ENCODE peak calls at places on chromosomes 3 and 15, in seven cellular contexts. H is IMR-90; J is CD8-positive, alpha-beta T cell; E is right atrium auricular region; F is gastrocnemius medialis; K is K562; Q is adrenal gland. V is an unnamed sample.

GRCh38 chr3:129549006-129549800 is 6.2 kb downstream of the H1-8 start:
- DNase-seq in F (no peak), K (no peak), E (no peak), H (peak; percentile 61), Q (no peak), J (no peak), V (no peak)

GRCh38 chr15:70339551-70340517 is 242.1 kb upstream of the TLE3 start:
- DNase-seq in Q (peak; percentile 52), E (no peak), H (peak; percentile 22), J (no peak), K (no peak), F (no peak), V (peak; percentile 56)

GRCh38 chr3:174541708-174542107 is 317.4 kb upstream of the NAALADL2 start:
- DNase-seq in H (peak; percentile 51), F (no peak), K (no peak), Q (no peak), E (no peak), J (no peak), V (peak; percentile 5)

GRCh38 chr3:132083583-132084372 is 49.0 kb upstream of the CPNE4 start:
- DNase-seq in E (no peak), F (no peak), Q (no peak), J (no peak), K (no peak), H (no peak), V (peak; percentile 86)

GRCh38 chr15:80159811-80160569 is 7.2 kb downstream of the FAH start:
- DNase-seq in J (no peak), H (peak; percentile 46), K (peak; percentile 11), Q (peak; percentile 86), F (no peak), E (no peak), V (peak; percentile 99)

GRCh38 chr15:51765751-51766150 is 14.4 kb downstream of the TMOD2 start:
- DNase-seq in F (no peak), J (no peak), H (no peak), E (no peak), Q (no peak), K (no peak), V (no peak)

GRCh38 chr15:62404194-62404985 is 239.3 kb upstream of the C2CD4B start:
- DNase-seq in K (no peak), F (no peak), H (no peak), E (no peak), Q (no peak), J (no peak), V (peak; percentile 37)

GRCh38 chr3:190737451-190737850 is 125.0 kb downstream of the GMNC start:
- DNase-seq in Q (no peak), K (no peak), F (no peak), H (no peak), E (no peak), J (no peak), V (no peak)

GRCh38 chr3:84439476-84439875 is 519.3 kb upstream of the CADM2 start:
- DNase-seq in Q (no peak), F (no peak), K (no peak), J (no peak), H (no peak), E (no peak), V (no peak)

GRCh38 chr15:86373147-86373546 is 293.5 kb downstream of the AGBL1 start:
- DNase-seq in F (no peak), E (no peak), Q (no peak), K (no peak), H (no peak), J (no peak), V (no peak)

GRCh38 chr3:196757876-196758739 is 18.5 kb downstream of the PAK2 start:
- DNase-seq in Q (no peak), K (no peak), J (no peak), E (no peak), F (peak; percentile 10), H (peak; percentile 89), V (peak; percentile 71)

GRCh38 chr3:28349397-28350000 is 875 bp upstream of the AZI2 start:
- DNase-seq in Q (no peak), K (no peak), J (no peak), H (peak; percentile 4), E (no peak), F (no peak), V (no peak)

GRCh38 chr3:197599089-197599765 is 43.5 kb upstream of the BDH1 start:
- DNase-seq in K (peak; percentile 82), H (peak; percentile 77), J (peak; percentile 56), E (peak; percentile 76), F (peak; percentile 27), Q (peak; percentile 84), V (peak; percentile 84)

GRCh38 chr3:178907081-178907480 is 164.5 kb downstream of the ZMAT3 start:
- DNase-seq in J (no peak), F (no peak), E (no peak), H (no peak), K (no peak), Q (no peak), V (no peak)

GRCh38 chr3:22555753-22556152 is 647.4 kb upstream of the UBE2E2 start:
- DNase-seq in F (no peak), J (no peak), K (no peak), Q (no peak), H (no peak), E (no peak), V (peak; percentile 67)

GRCh38 chr3:21256932-21257331 is 494.1 kb downstream of the ZNF385D start:
- DNase-seq in K (no peak), Q (no peak), E (no peak), J (no peak), H (no peak), F (no peak), V (peak; percentile 29)

GRCh38 chr3:129195731-129196256 is 12.1 kb upstream of the CNBP start:
- DNase-seq in Q (peak; percentile 84), H (peak; percentile 96), E (peak; percentile 88), J (no peak), F (peak; percentile 79), K (no peak), V (peak; percentile 95)

GRCh38 chr3:78912687-78913086 is 855.1 kb downstream of the ROBO1 start:
- DNase-seq in F (no peak), Q (no peak), H (peak; percentile 20), J (no peak), E (no peak), K (no peak), V (no peak)

GRCh38 chr3:194481103-194481502 is 5.7 kb downstream of the ATP13A3 start:
- DNase-seq in K (no peak), H (peak; percentile 86), F (no peak), J (no peak), E (no peak), Q (no peak), V (peak; percentile 77)
- H3K27ac ChIP-seq in K (no peak overlapping the region), H (peak overlapping the region; percentile 29), F (no peak overlapping the region), J (no peak overlapping the region), E (peak overlapping the region; percentile 43), Q (no peak overlapping the region), V (peak overlapping the region; percentile 67)

DNA sequence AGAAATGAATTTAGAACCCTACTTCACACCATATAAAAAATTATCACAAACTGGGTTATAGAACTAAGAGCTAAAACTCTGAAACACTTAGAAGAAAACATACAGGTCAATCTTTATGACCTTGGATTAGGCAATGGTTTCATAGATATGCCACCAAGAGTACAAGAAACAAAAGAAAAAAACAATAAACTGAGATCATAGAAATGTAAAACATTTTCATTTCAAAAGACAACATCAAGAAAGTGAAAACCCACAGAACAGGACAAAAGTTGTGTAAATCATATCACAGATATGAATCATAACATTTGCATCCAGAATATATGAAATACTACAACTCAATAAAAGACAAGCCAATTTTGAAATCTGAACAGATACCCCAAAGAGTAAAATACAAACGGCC is 72.4 kb downstream of the TBL1XR1 start:
- DNase-seq in Q (no peak), J (no peak), E (no peak), K (no peak), F (no peak), H (no peak), V (no peak)
- H3K4me1 ChIP-seq in Q (no peaks in the 10 kb centered on the region), J (peaks cover 13% of the 10 kb centered on the region), E (no peaks in the 10 kb centered on the region), K (peaks cover 11% of the 10 kb centered on the region), F (peaks cover 72% of the 10 kb centered on the region), H (peaks cover 2% of the 10 kb centered on the region), V (peaks cover 44% of the 10 kb centered on the region)

GRCh38 chr3:4571690-4572334 is 78.7 kb downstream of the ITPR1 start:
- DNase-seq in E (no peak), Q (no peak), K (no peak), J (no peak), H (no peak), F (no peak), V (no peak)
- TF ChIP-seq CTCF in E (peak; percentile 35), Q (no peak), K (peak; percentile 56), J (no peak), H (no peak), F (no peak), V (no peak)

GRCh38 chr3:187085933-187086332 is 53.4 kb downstream of the RPL39L start:
- DNase-seq in Q (no peak), J (no peak), F (no peak), H (no peak), E (no peak), K (no peak), V (no peak)

GRCh38 chr3:187084580-187084979 is 54.7 kb downstream of the RPL39L start:
- DNase-seq in F (no peak), J (no peak), K (no peak), H (no peak), Q (no peak), E (no peak), V (no peak)

GRCh38 chr3:187085021-187085666 is 54.2 kb downstream of the RPL39L start:
- DNase-seq in Q (no peak), E (no peak), F (no peak), J (no peak), K (no peak), H (no peak), V (peak; percentile 22)

GRCh38 chr3:187080799-187081450 is 58.4 kb downstream of the RPL39L start:
- DNase-seq in K (no peak), E (no peak), H (no peak), F (no peak), Q (no peak), J (no peak), V (no peak)

GRCh38 chr3:187082976-187083375 is 56.3 kb downstream of the RPL39L start:
- DNase-seq in E (no peak), H (no peak), J (no peak), K (no peak), Q (peak; percentile 29), F (no peak), V (no peak)
- H3K27ac ChIP-seq in E (no peak overlapping the region), H (no peak overlapping the region), J (no peak overlapping the region), K (no peak overlapping the region), Q (no peak overlapping the region), F (no peak overlapping the region), V (no peak overlapping the region)

GRCh38 chr3:49397470-49397869 is 14.3 kb downstream of the RHOA start:
- DNase-seq in K (no peak), F (no peak), Q (no peak), H (no peak), J (no peak), E (no peak), V (peak; percentile 36)

GRCh38 chr3:49401758-49402157 is 10.0 kb downstream of the RHOA start:
- DNase-seq in J (no peak), H (no peak), Q (no peak), F (no peak), K (no peak), E (no peak), V (no peak)

GRCh38 chr3:49403891-49404290 is 7.9 kb downstream of the RHOA start:
- DNase-seq in K (no peak), E (no peak), H (no peak), F (no peak), J (no peak), Q (no peak), V (no peak)

DNA sequence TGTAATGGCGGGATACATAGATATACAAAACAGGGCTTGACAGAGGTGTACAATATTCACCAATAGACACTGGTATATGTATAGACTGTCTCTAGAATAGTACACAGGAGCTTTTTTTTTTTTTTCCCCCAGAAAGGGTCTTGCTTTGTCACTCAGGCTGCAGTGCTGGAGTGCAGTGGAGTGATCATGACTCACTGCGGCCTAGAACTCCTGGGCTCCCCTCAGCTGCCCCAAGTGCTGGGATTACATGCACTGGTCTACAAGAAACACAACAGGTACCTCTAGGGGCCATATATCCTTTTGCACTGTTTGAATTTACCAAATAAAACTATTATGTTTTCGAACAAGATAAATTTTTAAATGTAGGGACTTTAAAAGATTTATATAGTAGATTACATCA is 12.3 kb downstream of the RHOA start:
- DNase-seq in J (no peak), E (no peak), H (peak; percentile 34), K (no peak), Q (no peak), F (no peak), V (no peak)
- H3K4me1 ChIP-seq in J (peaks cover 37% of the 10 kb centered on the region), E (no peaks in the 10 kb centered on the region), H (peaks cover 3% of the 10 kb centered on the region), K (peaks cover 6% of the 10 kb centered on the region), Q (peaks cover 7% of the 10 kb centered on the region), F (peaks cover 65% of the 10 kb centered on the region), V (peaks cover 3% of the 10 kb centered on the region)